ENCODE peak calls at places on chromosomes 6 and 20, in seven cellular contexts. N is K562, I is NCI-H1417, M is B cell, D is Kasumi-1, F is nephron progenitor cell, Q is GM04503. R is an unnamed sample.
A peak's percentile ranks its signal among the peaks of the same experiment; 100 is the strongest.

GRCh38 chr6:146312606-146313005 is 231.0 kb upstream of the RAB32 start:
- DNase-seq in N (no peak), I (no peak), M (no peak), D (no peak), F (no peak), Q (no peak), R (no peak)

GRCh38 chr6:137926207-137926731 is 59.2 kb downstream of the TNFAIP3 start:
- DNase-seq in N (peak; percentile 39), I (peak; percentile 37), M (no peak), D (no peak), F (no peak), Q (peak; percentile 91), R (no peak)

GRCh38 chr6:40587240-40588069 is at the start of gene LRFN2:
- DNase-seq in N (peak; percentile 64), I (peak; percentile 92), M (no peak), D (peak; percentile 35), F (peak; percentile 92), Q (peak; percentile 1), R (no peak)

GRCh38 chr6:138310294-138310693 is 67.4 kb upstream of the SMIM28 start:
- DNase-seq in N (no peak), I (peak; percentile 89), M (no peak), D (no peak), F (no peak), Q (no peak), R (no peak)

GRCh38 chr20:44054118-44054517 is 132.9 kb downstream of the JPH2 start:
- DNase-seq in N (no peak), I (no peak), M (no peak), D (no peak), F (no peak), Q (no peak), R (no peak)

GRCh38 chr20:25668446-25668845 is 28.2 kb downstream of the ZNF337 start:
- DNase-seq in N (no peak), I (no peak), M (no peak), D (no peak), F (no peak), Q (no peak), R (no peak)

GRCh38 chr20:14622796-14623195 is 285.4 kb upstream of the FLRT3 start:
- DNase-seq in N (no peak), I (no peak), M (no peak), D (no peak), F (no peak), Q (no peak), R (no peak)

GRCh38 chr6:138441965-138442364 is 37.9 kb downstream of the HEBP2 start:
- DNase-seq in N (no peak), I (no peak), M (no peak), D (no peak), F (no peak), Q (no peak), R (no peak)

GRCh38 chr20:50345712-50346371 is 155.2 kb downstream of the CEBPB start:
- DNase-seq in N (no peak), I (no peak), M (no peak), D (no peak), F (no peak), Q (no peak), R (no peak)

GRCh38 chr20:29689411-29690225 is 1567.8 kb upstream of the DEFB115 start:
- DNase-seq in N (peak; percentile 76), I (peak; percentile 82), M (no peak), D (no peak), F (no peak), Q (no peak), R (no peak)

GRCh38 chr6:118712955-118713354 is 61.6 kb upstream of the CEP85L start:
- DNase-seq in N (no peak), I (no peak), M (no peak), D (no peak), F (no peak), Q (peak; percentile 67), R (no peak)

GRCh38 chr6:42101186-42101657 is 41.2 kb downstream of the C6orf132 start:
- DNase-seq in N (no peak), I (peak; percentile 4), M (no peak), D (no peak), F (no peak), Q (no peak), R (no peak)

GRCh38 chr6:137248702-137249101 is 29.5 kb upstream of the IFNGR1 start:
- DNase-seq in N (no peak), I (peak; percentile 36), M (no peak), D (peak; percentile 51), F (no peak), Q (no peak), R (peak; percentile 57)

GRCh38 chr6:135250751-135251356 is 69.7 kb downstream of the MYB start:
- DNase-seq in N (no peak), I (peak; percentile 80), M (no peak), D (no peak), F (no peak), Q (no peak), R (no peak)

GRCh38 chr20:45268531-45268930 is 14.2 kb upstream of the SLPI start:
- DNase-seq in N (no peak), I (no peak), M (no peak), D (no peak), F (no peak), Q (no peak), R (no peak)

GRCh38 chr6:34246249-34246562 is 2.6 kb downstream of the SMIM29 start:
- DNase-seq in N (peak; percentile 9), I (no peak), M (no peak), D (no peak), F (no peak), Q (no peak), R (no peak)

GRCh38 chr6:26087284-26088115 is at the start of gene HFE:
- DNase-seq in N (peak; percentile 60), I (no peak), M (peak; percentile 54), D (no peak), F (peak; percentile 44), Q (no peak), R (peak; percentile 31)